ENCODE peak calls at places on chromosomes 5 and 9, in six cellular contexts. W, N, J, T, A and U are unnamed samples.

GRCh38 chr5:8956659-8957058 is 589.2 kb downstream of the SEMA5A start:
- DNase-seq in A (no peak), N (no peak), T (no peak), W (no peak), J (no peak), U (no peak)

GRCh38 chr5:140189977-140190867 is 15.2 kb downstream of the CYSTM1 start:
- DNase-seq in N (peak; percentile 82), W (no peak), T (peak; percentile 36), J (no peak), A (no peak), U (no peak)

GRCh38 chr5:124000558-124000957 is 488.6 kb downstream of the CSNK1G3 start:
- DNase-seq in N (no peak), T (no peak), J (no peak), W (no peak), A (no peak), U (no peak)

GRCh38 chr5:176768174-176768970 is 42.0 kb upstream of the UNC5A start:
- DNase-seq in T (no peak), J (no peak), A (no peak), W (no peak), N (no peak), U (no peak)

GRCh38 chr9:70747335-70747734 is 332.9 kb upstream of the KLF9 start:
- DNase-seq in A (no peak), N (no peak), T (no peak), J (no peak), W (no peak), U (no peak)

GRCh38 chr9:116760636-116761035 is 73.5 kb downstream of the TRIM32 start:
- DNase-seq in T (no peak), A (no peak), N (no peak), W (no peak), J (no peak), U (no peak)

GRCh38 chr9:101457003-101457402 is 21.4 kb upstream of the ALDOB start:
- DNase-seq in W (no peak), N (no peak), J (peak; percentile 70), A (no peak), T (no peak), U (no peak)

GRCh38 chr9:106757539-106757938 is 105.4 kb upstream of the ZNF462 start:
- DNase-seq in T (no peak), N (no peak), A (no peak), J (no peak), W (no peak), U (no peak)

GRCh38 chr9:70406446-70406862 is 8.0 kb downstream of the KLF9 start:
- DNase-seq in A (no peak), J (no peak), T (no peak), W (no peak), N (no peak), U (peak; percentile 64)

GRCh38 chr5:124162782-124163532 is 583.5 kb downstream of the ZNF608 start:
- DNase-seq in N (peak; percentile 59), T (no peak), J (peak; percentile 49), W (no peak), A (no peak), U (peak; percentile 1)

GRCh38 chr9:5626727-5627634 is 1.9 kb upstream of the RIC1 start:
- DNase-seq in J (no peak), A (peak; percentile 94), N (peak; percentile 79), W (no peak), T (peak; percentile 18), U (peak; percentile 99)

GRCh38 chr9:14993061-14993800 is 83.0 kb upstream of the FREM1 start:
- DNase-seq in J (no peak), N (peak; percentile 84), T (peak; percentile 77), A (no peak), W (peak; percentile 33), U (no peak)

GRCh38 chr5:150036513-150036912 is 36.0 kb downstream of the HMGXB3 start:
- DNase-seq in T (no peak), J (no peak), W (peak; percentile 58), A (no peak), N (no peak), U (no peak)

GRCh38 chr9:114893221-114893620 is 37.2 kb downstream of the TNFSF8 start:
- DNase-seq in N (no peak), J (no peak), T (no peak), A (no peak), W (no peak), U (no peak)

GRCh38 chr9:100350188-100350587 is 2.6 kb downstream of the TEX10 start:
- DNase-seq in A (no peak), T (no peak), W (no peak), N (no peak), J (no peak), U (peak; percentile 30)

GRCh38 chr9:5587024-5587423 is 41.9 kb upstream of the RIC1 start:
- DNase-seq in W (no peak), N (no peak), T (no peak), J (no peak), A (no peak), U (no peak)

GRCh38 chr5:178424141-178424855 is 165.9 kb downstream of the COL23A1 start:
- DNase-seq in T (no peak), A (no peak), W (no peak), N (no peak), J (no peak), U (no peak)

GRCh38 chr9:88006511-88007290 is 32.4 kb upstream of the CDK20 start:
- DNase-seq in N (no peak), W (no peak), T (no peak), J (no peak), A (no peak), U (no peak)

GRCh38 chr5:68465133-68465532 is 249.6 kb downstream of the PIK3R1 start:
- DNase-seq in N (no peak), T (no peak), W (no peak), J (no peak), A (no peak), U (peak; percentile 57)

GRCh38 chr5:100900142-100900795 is 2.8 kb downstream of the ST8SIA4 start:
- DNase-seq in A (no peak), J (no peak), T (no peak), W (no peak), N (peak; percentile 85), U (peak; percentile 88)

GRCh38 chr9:105405514-105406131 is 42.2 kb upstream of the FSD1L start:
- DNase-seq in A (peak; percentile 85), J (no peak), N (peak; percentile 40), T (no peak), W (no peak), U (peak; percentile 86)

GRCh38 chr5:77356740-77357139 is 135.4 kb downstream of the WDR41 start:
- DNase-seq in J (no peak), W (no peak), A (peak; percentile 84), T (no peak), N (no peak), U (no peak)

DNA sequence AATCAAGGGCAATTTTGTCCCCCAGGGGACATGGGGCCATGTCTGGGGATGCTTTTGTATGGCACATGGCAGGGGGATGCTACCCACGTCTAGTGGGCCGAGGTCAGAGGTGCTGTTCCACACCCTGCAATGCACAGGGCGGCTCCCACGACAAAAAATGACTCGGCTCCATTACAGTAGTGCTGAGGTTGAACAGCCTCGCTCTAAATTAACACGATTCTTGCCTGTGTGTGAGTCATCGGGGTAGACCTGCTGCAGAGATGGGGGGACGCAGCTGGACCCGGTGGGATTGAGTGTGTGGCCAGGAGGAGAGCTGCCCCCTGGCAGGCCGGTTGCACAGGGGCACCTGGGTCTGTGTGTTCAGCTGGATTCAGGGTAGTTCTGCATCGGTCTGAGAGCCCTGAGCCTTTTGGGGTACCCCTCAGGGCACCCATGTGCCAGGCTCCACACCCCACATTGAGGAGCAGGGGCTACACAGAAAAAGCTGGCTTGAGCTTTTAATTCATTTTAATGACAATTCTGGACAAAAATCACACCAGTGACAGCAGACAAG is 20.0 kb upstream of the COL5A1 start:
- DNase-seq in N (no peak), J (no peak), T (no peak), A (no peak), W (no peak), U (no peak)
- TF ChIP-seq MAX in N (no peak), J (no peak), T (no peak), A (no peak), W (no peak), U (no peak)

DNA sequence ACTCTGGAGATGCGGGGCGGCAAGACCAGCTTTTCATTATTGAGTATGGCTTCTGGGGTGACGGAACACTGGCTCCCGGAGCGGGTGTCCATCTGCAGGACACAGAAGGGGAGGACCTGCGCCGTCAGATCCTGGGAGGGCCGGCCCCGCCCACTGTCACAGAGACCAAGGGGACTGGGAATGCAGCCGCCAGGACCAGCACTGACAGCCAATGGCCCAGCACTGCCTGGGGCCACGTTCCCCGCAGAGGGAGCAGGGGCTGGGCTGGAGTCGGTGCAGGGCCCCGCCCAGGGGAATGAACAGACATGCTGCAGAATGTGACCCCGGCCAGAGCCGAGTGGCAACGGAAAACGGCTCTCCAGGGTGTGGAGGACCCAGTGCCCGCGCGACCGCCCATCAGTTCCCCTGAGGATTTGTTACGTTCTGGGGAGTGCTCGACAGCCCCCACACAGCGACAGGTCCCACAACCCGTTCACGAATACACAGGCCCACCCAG is at the start of gene ZDHHC11:
- DNase-seq in W (no peak), J (peak; percentile 78), N (no peak), A (no peak), T (peak; percentile 72), U (no peak)
- H3K4me3 ChIP-seq in W (no peak within 1 kb of the TSS), J (peak within 1 kb of the TSS; percentile 43), N (no peak within 1 kb of the TSS), A (no peak within 1 kb of the TSS), T (no peak within 1 kb of the TSS), U (no peak within 1 kb of the TSS)

GRCh38 chr9:79264511-79265448 is 307.0 kb upstream of the TLE4 start:
- DNase-seq in W (no peak), T (no peak), A (no peak), N (no peak), J (no peak), U (peak; percentile 79)
- TF ChIP-seq MYC in W (no peak), T (no peak), A (no peak), N (no peak), J (no peak), U (no peak)

GRCh38 chr5:84036842-84037241 is 316.2 kb upstream of the HAPLN1 start:
- DNase-seq in T (no peak), N (no peak), W (no peak), A (no peak), J (no peak), U (no peak)
- TF ChIP-seq MAX in T (no peak), N (no peak), W (no peak), A (no peak), J (no peak), U (no peak)

DNA sequence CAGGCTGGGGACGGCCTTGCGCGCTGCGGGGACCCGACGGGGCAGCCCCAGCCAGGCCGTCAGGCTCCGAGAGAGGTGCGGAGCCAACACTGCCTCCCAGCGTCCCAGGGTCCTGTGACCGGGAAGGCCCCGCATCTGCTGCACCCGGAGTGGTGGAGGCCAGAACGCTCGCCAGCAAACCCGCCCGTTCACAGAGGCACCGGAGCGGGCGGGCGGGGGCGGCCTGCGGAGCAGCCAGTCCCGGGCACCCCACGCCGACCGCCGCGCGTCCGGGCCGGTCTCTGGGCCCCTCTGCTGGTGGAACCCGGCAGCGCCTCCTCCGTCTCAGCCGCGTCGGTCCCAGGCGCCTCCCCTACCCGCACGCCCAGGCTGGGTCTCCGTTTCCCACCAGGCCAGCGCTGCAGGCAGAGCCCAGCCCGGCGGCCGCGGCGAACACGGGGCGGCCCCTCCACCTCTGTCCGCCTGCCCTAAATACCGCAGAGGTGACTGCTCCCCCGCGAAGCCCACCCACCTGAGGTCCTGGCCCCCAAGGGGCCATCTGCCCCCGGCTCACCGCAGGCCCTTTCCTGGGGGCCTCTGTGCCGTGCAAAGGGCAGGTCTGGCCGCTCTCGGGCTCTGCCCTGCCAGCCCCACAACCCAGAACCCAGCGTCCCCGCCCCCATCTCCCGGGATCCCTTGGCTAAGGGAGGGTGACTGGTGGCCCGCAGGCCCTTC is 15.9 kb downstream of the EXD3 start:
- DNase-seq in N (peak; percentile 85), W (peak; percentile 64), J (peak; percentile 42), A (no peak), T (no peak), U (peak; percentile 87)
- H3K4me3 ChIP-seq in N (peak overlapping the region; percentile 17), W (peak overlapping the region; percentile 35), J (peak overlapping the region; percentile 57), A (peak overlapping the region; percentile 55), T (no peak overlapping the region), U (no peak overlapping the region)